ENCODE peak calls at places on chromosomes 5 and 9, in six cellular contexts. H, V, F, U, S and J are unnamed samples.

GRCh38 chr5:18068851-18069250 is 434.6 kb downstream of the TAF11L14 start:
- DNase-seq in H (no peak), V (no peak), F (no peak), U (no peak), S (no peak), J (no peak)

GRCh38 chr5:14424011-14424685 is 157.4 kb upstream of the OTULINL start:
- DNase-seq in H (no peak), V (no peak), F (no peak), U (no peak), S (no peak), J (no peak)

GRCh38 chr5:128007939-128008338 is 75.6 kb upstream of the SLC12A2 start:
- DNase-seq in H (no peak), V (no peak), F (no peak), U (no peak), S (no peak), J (no peak)

GRCh38 chr9:98523231-98523901 is 185.4 kb downstream of the GABBR2 start:
- DNase-seq in H (peak; percentile 74), V (no peak), F (no peak), U (no peak), S (no peak), J (peak; percentile 6)

GRCh38 chr9:137110911-137111787 is 3.4 kb downstream of the DPP7 start:
- DNase-seq in H (no peak), V (no peak), F (peak; percentile 4), U (no peak), S (no peak), J (no peak)

GRCh38 chr9:27429436-27429835 is 94.7 kb upstream of the IFNK start:
- DNase-seq in H (no peak), V (no peak), F (no peak), U (no peak), S (no peak), J (no peak)

GRCh38 chr5:148372331-148372730 is 11.4 kb upstream of the FBXO38 start:
- DNase-seq in H (no peak), V (no peak), F (no peak), U (no peak), S (no peak), J (no peak)

GRCh38 chr5:130978475-130978874 is 186.6 kb downstream of the HINT1 start:
- DNase-seq in H (peak; percentile 20), V (no peak), F (no peak), U (no peak), S (no peak), J (no peak)

GRCh38 chr9:110321055-110321454 is 16.6 kb downstream of the TXNDC8 start:
- DNase-seq in H (peak; percentile 60), V (no peak), F (no peak), U (no peak), S (no peak), J (no peak)

GRCh38 chr9:38087934-38088925 is 19.2 kb upstream of the SHB start:
- DNase-seq in H (peak; percentile 57), V (peak; percentile 39), F (peak; percentile 53), U (no peak), S (peak; percentile 83), J (peak; percentile 55)

GRCh38 chr5:72268753-72269410 is 51.2 kb downstream of the MRPS27 start:
- DNase-seq in H (peak; percentile 68), V (peak; percentile 48), F (peak; percentile 31), U (peak; percentile 40), S (peak; percentile 34), J (peak; percentile 63)

GRCh38 chr9:94881023-94881422 is 154.5 kb downstream of the AOPEP start:
- DNase-seq in H (peak; percentile 41), V (no peak), F (no peak), U (no peak), S (no peak), J (no peak)

GRCh38 chr9:118222375-118222774 is 518.2 kb downstream of the TLR4 start:
- DNase-seq in H (no peak), V (no peak), F (no peak), U (no peak), S (no peak), J (peak; percentile 5)

GRCh38 chr9:71121275-71122168 is at the start of gene TRPM3:
- DNase-seq in H (no peak), V (no peak), F (no peak), U (no peak), S (no peak), J (no peak)

GRCh38 chr5:1568201-1568979 is 44.6 kb upstream of the LPCAT1 start:
- DNase-seq in H (peak; percentile 88), V (peak; percentile 95), F (no peak), U (no peak), S (no peak), J (peak; percentile 80)

GRCh38 chr9:125674981-125675973 is 31.7 kb downstream of the MAPKAP1 start:
- DNase-seq in H (peak; percentile 82), V (peak; percentile 51), F (no peak), U (no peak), S (no peak), J (peak; percentile 42)

GRCh38 chr9:127895811-127896210 is 3.6 kb downstream of the ST6GALNAC6 start:
- DNase-seq in H (no peak), V (no peak), F (no peak), U (no peak), S (no peak), J (no peak)

GRCh38 chr9:27528886-27529315 is 713 bp downstream of the MOB3B start:
- DNase-seq in H (peak; percentile 38), V (no peak), F (peak; percentile 29), U (no peak), S (peak; percentile 52), J (peak; percentile 61)

GRCh38 chr5:80921026-80921425 is 39.1 kb upstream of the RASGRF2 start:
- DNase-seq in H (no peak), V (peak; percentile 6), F (no peak), U (no peak), S (no peak), J (no peak)

GRCh38 chr9:19148170-19148569 is 20.9 kb upstream of the PLIN2 start:
- DNase-seq in H (no peak), V (no peak), F (no peak), U (no peak), S (no peak), J (no peak)

GRCh38 chr5:67166460-67166871 is 30.1 kb downstream of the CD180 start:
- DNase-seq in H (no peak), V (no peak), F (peak; percentile 70), U (no peak), S (peak; percentile 63), J (peak; percentile 47)

GRCh38 chr5:26700759-26701384 is 337.5 kb downstream of the CDH9 start:
- DNase-seq in H (peak; percentile 28), V (peak; percentile 45), F (no peak), U (no peak), S (no peak), J (no peak)

GRCh38 chr9:86341007-86341491 is 13.2 kb downstream of the TUT7 start:
- DNase-seq in H (peak; percentile 40), V (no peak), F (no peak), U (no peak), S (no peak), J (no peak)

GRCh38 chr5:96220610-96221390 is 212.2 kb downstream of the PCSK1 start:
- DNase-seq in H (peak; percentile 89), V (no peak), F (no peak), U (no peak), S (no peak), J (no peak)

GRCh38 chr9:123311250-123311753 is 42.9 kb upstream of the STRBP start:
- DNase-seq in H (no peak), V (no peak), F (no peak), U (no peak), S (no peak), J (no peak)
- H3K27ac ChIP-seq in H (no peak overlapping the region), V (peak overlapping the region; percentile 61), F (no peak overlapping the region), U (no peak overlapping the region), S (no peak overlapping the region), J (no peak overlapping the region)

DNA sequence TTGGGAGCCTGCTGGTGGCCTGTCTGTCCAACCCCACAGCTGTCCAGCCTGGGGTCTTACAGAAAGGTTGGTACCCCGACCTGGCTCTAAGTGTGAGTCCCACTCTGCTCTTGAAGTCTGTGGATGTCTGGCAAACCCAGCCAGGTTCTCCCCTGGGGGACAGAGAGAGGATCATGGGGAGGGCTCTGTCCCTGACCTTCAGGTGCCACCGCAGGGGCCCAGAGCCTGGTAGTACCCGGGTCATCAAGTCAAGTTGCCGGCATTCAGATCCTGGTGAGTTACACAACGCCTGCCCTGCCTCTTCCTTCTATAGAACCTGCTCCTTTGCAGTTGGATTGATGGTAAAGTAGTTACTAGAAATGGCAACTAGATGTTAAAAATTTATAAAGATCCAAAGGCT is 66.7 kb downstream of the ADAMTS2 start:
- DNase-seq in H (no peak), V (no peak), F (no peak), U (no peak), S (no peak), J (no peak)
- H3K27ac ChIP-seq in H (peak overlapping the region; percentile 9), V (peak overlapping the region; percentile 9), F (no peak overlapping the region), U (no peak overlapping the region), S (no peak overlapping the region), J (no peak overlapping the region)

DNA sequence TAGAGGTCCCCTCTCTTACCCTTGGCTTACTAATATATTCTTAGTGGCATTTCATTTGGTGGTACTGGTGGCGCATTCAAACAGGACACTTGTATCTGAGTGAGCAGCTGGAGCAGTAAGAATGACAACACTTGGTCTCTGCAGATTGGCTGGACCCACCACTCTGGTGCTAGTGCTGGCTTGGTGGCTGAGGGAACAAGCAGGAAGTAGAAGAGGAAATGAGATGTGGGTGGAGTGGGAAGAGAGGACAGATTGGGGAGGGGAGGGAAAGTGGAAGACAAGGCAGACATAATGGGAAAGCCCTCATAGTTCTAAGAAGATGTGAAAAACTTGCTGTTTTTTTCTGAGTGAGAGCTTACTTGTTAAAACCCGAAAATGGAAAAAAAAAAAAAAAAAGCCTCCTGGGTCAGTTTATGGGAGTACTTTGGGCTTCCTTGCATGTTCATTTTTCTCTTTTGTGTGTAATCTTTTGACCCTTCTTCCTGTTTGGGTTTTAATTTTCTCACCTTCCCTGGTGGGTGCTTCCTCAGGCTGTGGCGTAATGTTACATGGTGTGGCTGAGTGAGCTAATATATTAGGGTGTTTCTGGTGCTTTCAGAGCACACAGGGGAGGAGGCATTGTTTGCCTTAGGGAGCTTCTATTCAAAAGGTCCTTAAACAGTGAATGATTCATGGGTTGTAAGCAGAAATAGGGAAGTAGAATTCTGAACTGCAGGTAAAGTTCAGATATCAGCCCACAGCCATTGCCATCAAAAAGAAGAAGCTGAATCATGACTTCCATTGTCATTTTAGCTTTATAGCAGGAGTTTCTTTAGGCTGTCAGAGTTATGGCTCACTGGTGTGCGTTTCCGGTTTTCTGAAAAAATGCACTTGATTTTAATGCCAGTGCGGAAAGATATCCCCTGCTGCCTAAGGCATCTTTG is 52.3 kb downstream of the TLE4 start:
- DNase-seq in H (peak; percentile 8), V (peak; percentile 4), F (peak; percentile 44), U (peak; percentile 41), S (no peak), J (peak; percentile 55)
- H3K27ac ChIP-seq in H (no peak overlapping the region), V (no peak overlapping the region), F (peak overlapping the region; percentile 1), U (peak overlapping the region; percentile 53), S (no peak overlapping the region), J (no peak overlapping the region)

DNA sequence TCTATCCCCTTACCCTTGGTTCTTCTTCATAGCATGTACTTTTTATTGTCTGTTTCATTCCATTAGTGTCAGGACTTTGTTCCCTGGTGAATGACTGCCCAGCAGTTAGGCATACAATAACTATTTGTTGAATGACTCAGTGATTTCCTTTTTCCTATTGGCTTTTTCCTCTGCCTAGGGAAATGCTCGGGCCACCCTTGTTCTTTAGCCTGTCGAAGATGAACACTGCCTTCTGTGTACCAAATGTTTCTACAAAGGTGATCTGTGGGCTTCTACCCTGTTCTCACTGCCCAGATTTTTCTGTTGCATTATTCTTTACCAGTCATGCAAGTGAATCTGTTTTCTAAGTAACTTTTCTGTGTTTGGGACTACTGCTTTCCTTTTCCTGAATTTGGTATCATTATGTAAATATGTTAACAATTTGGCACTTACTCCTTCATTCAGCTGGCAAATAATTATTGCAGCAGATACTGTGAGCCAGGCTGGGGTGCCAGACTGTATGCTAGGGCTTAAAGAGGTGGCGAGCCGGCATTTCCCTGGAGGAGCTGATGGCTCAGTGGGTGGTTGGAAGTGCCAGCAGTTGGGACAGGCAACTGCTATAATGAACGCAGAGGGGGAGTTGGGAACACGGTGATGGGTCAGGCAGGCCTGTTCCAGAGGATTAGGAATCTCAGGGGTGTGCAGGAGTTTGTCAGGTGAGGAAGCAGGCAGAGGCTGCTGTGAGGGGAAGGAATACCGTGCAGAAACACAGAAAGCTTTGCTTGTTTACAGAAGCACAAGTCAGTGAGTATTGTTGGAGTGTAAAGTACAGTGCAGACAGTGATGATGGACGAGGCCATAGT is 30.6 kb downstream of the KDM4C start:
- DNase-seq in H (peak; percentile 82), V (peak; percentile 94), F (no peak), U (no peak), S (peak; percentile 39), J (peak; percentile 90)
- H3K27ac ChIP-seq in H (peak overlapping the region; percentile 45), V (peak overlapping the region; percentile 93), F (no peak overlapping the region), U (no peak overlapping the region), S (peak overlapping the region; percentile 61), J (peak overlapping the region; percentile 83)